ENCODE peak calls at places on chromosomes 13 and 19, in ten cellular contexts. S, E, U, O, Y, L, V, C, R and D are unnamed samples.

GRCh38 chr13:112184851-112185371 is 118.0 kb downstream of the SOX1 start:
- DNase-seq in S (no peak), E (no peak), U (no peak), O (no peak), Y (no peak), L (no peak), V (no peak), C (no peak), R (no peak), D (no peak)

GRCh38 chr13:62837895-62838294 is 1422.2 kb upstream of the PCDH20 start:
- DNase-seq in S (no peak), E (no peak), U (no peak), O (peak; percentile 36), Y (no peak), L (no peak), V (peak; percentile 41), C (no peak), R (no peak), D (no peak)

GRCh38 chr13:51148952-51149573 is 38.0 kb upstream of the C13orf42 start:
- DNase-seq in S (peak; percentile 42), E (peak; percentile 4), U (no peak), O (peak; percentile 26), Y (no peak), L (peak; percentile 32), V (peak; percentile 77), C (no peak), R (peak; percentile 60), D (no peak)

GRCh38 chr19:8209111-8209964 is at the start of gene CERS4:
- DNase-seq in S (peak; percentile 31), E (peak; percentile 60), U (peak; percentile 81), O (no peak), Y (peak; percentile 95), L (no peak), V (peak; percentile 10), C (peak; percentile 34), R (no peak), D (no peak)

GRCh38 chr13:101053289-101053688 is 363.0 kb downstream of the NALCN start:
- DNase-seq in S (no peak), E (no peak), U (no peak), O (no peak), Y (peak; percentile 1), L (no peak), V (no peak), C (no peak), R (peak; percentile 4), D (no peak)

GRCh38 chr19:5460748-5461147 is 5.5 kb downstream of the ZNRF4 start:
- DNase-seq in S (no peak), E (no peak), U (no peak), O (no peak), Y (no peak), L (no peak), V (no peak), C (no peak), R (no peak), D (no peak)

GRCh38 chr19:5669212-5669611 is 11.1 kb downstream of the MICOS13 start:
- DNase-seq in S (no peak), E (no peak), U (no peak), O (no peak), Y (no peak), L (no peak), V (no peak), C (no peak), R (no peak), D (no peak)

GRCh38 chr13:110420626-110421025 is 113.5 kb downstream of the COL4A2 start:
- DNase-seq in S (no peak), E (no peak), U (no peak), O (no peak), Y (no peak), L (no peak), V (no peak), C (no peak), R (no peak), D (no peak)

GRCh38 chr13:35768551-35768950 is 292.1 kb upstream of the MAB21L1 start:
- DNase-seq in S (peak; percentile 35), E (no peak), U (no peak), O (peak; percentile 43), Y (no peak), L (no peak), V (peak; percentile 27), C (no peak), R (peak; percentile 97), D (no peak)

GRCh38 chr19:18450934-18451836 is 13.3 kb upstream of the ISYNA1 start:
- DNase-seq in S (no peak), E (peak; percentile 64), U (peak; percentile 93), O (peak; percentile 46), Y (peak; percentile 91), L (no peak), V (peak; percentile 81), C (no peak), R (peak; percentile 69), D (no peak)

GRCh38 chr13:48580185-48580803 is 47.4 kb upstream of the RCBTB2 start:
- DNase-seq in S (peak; percentile 71), E (peak; percentile 69), U (peak; percentile 78), O (peak; percentile 6), Y (peak; percentile 20), L (no peak), V (peak; percentile 79), C (peak; percentile 51), R (peak; percentile 60), D (no peak)

GRCh38 chr19:40813182-40813581 is 14.2 kb downstream of the EGLN2 start:
- DNase-seq in S (no peak), E (no peak), U (no peak), O (no peak), Y (no peak), L (no peak), V (no peak), C (no peak), R (no peak), D (no peak)

GRCh38 chr19:932647-933552 is 7.1 kb downstream of the ARID3A start:
- DNase-seq in S (no peak), E (no peak), U (no peak), O (peak; percentile 90), Y (peak; percentile 59), L (no peak), V (peak; percentile 93), C (no peak), R (peak; percentile 93), D (no peak)

GRCh38 chr13:25046985-25047660 is 48.8 kb upstream of the PABPC3 start:
- DNase-seq in S (peak; percentile 37), E (peak; percentile 47), U (no peak), O (peak; percentile 6), Y (peak; percentile 27), L (no peak), V (no peak), C (peak; percentile 32), R (peak; percentile 12), D (no peak)

GRCh38 chr19:55550321-55550650 is 4.9 kb upstream of the SBK3 start:
- DNase-seq in S (peak; percentile 22), E (peak; percentile 39), U (no peak), O (no peak), Y (no peak), L (no peak), V (peak; percentile 28), C (no peak), R (no peak), D (no peak)

GRCh38 chr19:43809762-43810696 is 7.8 kb upstream of the LYPD5 start:
- DNase-seq in S (peak; percentile 21), E (peak; percentile 54), U (no peak), O (peak; percentile 27), Y (peak; percentile 56), L (no peak), V (peak; percentile 83), C (no peak), R (peak; percentile 67), D (peak; percentile 24)

GRCh38 chr19:29643361-29643935 is 21.8 kb upstream of the PLEKHF1 start:
- DNase-seq in S (no peak), E (no peak), U (no peak), O (no peak), Y (no peak), L (no peak), V (no peak), C (no peak), R (peak; percentile 9), D (no peak)

GRCh38 chr13:44573071-44573470 is 3.1 kb downstream of the TSC22D1 start:
- DNase-seq in S (no peak), E (no peak), U (no peak), O (no peak), Y (no peak), L (no peak), V (no peak), C (no peak), R (no peak), D (no peak)

GRCh38 chr13:27172495-27172842 is 858 bp upstream of the USP12 start:
- DNase-seq in S (peak; percentile 79), E (peak; percentile 33), U (no peak), O (peak; percentile 13), Y (no peak), L (no peak), V (no peak), C (no peak), R (peak; percentile 36), D (no peak)

GRCh38 chr19:57192064-57192395 is 730 bp downstream of the ZNF264 start:
- DNase-seq in S (no peak), E (no peak), U (no peak), O (no peak), Y (no peak), L (no peak), V (peak; percentile 7), C (no peak), R (no peak), D (no peak)